ENCODE peak calls at places on chromosomes 2 and 18, in nine cellular contexts. One of them, this sample, is unnamed.

GRCh38 chr2:118841828-118842461 is 5.5 kb downstream of the EN1 start:
- DNase-seq in neural progenitor cell: peak; percentile 58
- DNase-seq in H1: no peak
- DNase-seq in HCT116: no peak
- DNase-seq in GM23248: no peak
- DNase-seq in K562: no peak
- DNase-seq in GM12878: no peak
- DNase-seq in astrocyte: no peak
- DNase-seq in fibroblast of lung: no peak
- DNase-seq in this sample: no peak

GRCh38 chr18:6748241-6748640 is 18.7 kb downstream of the ARHGAP28 start:
- DNase-seq in HCT116: no peak
- DNase-seq in fibroblast of lung: no peak
- DNase-seq in K562: no peak
- DNase-seq in astrocyte: no peak
- DNase-seq in neural progenitor cell: no peak
- DNase-seq in H1: no peak
- DNase-seq in GM23248: no peak
- DNase-seq in GM12878: no peak
- DNase-seq in this sample: no peak

GRCh38 chr2:15189236-15189635 is 371.9 kb downstream of the NBAS start:
- DNase-seq in fibroblast of lung: no peak
- DNase-seq in GM23248: peak; percentile 25
- DNase-seq in GM12878: no peak
- DNase-seq in neural progenitor cell: peak; percentile 27
- DNase-seq in K562: no peak
- DNase-seq in H1: no peak
- DNase-seq in HCT116: no peak
- DNase-seq in astrocyte: no peak
- DNase-seq in this sample: no peak

GRCh38 chr18:44943201-44943881 is 262.7 kb downstream of the SETBP1 start:
- DNase-seq in GM23248: peak; percentile 66
- DNase-seq in astrocyte: peak; percentile 93
- DNase-seq in HCT116: no peak
- DNase-seq in fibroblast of lung: peak; percentile 95
- DNase-seq in K562: no peak
- DNase-seq in H1: peak; percentile 53
- DNase-seq in neural progenitor cell: peak; percentile 55
- DNase-seq in GM12878: no peak
- DNase-seq in this sample: no peak

GRCh38 chr2:24754985-24755690 is 38.1 kb downstream of the PTRHD1 start:
- DNase-seq in HCT116: no peak
- DNase-seq in GM12878: no peak
- DNase-seq in neural progenitor cell: no peak
- DNase-seq in H1: no peak
- DNase-seq in GM23248: peak; percentile 10
- DNase-seq in astrocyte: no peak
- DNase-seq in K562: no peak
- DNase-seq in fibroblast of lung: no peak
- DNase-seq in this sample: no peak

GRCh38 chr2:4549811-4550210 is 846.4 kb downstream of the DCDC2C start:
- DNase-seq in H1: no peak
- DNase-seq in K562: no peak
- DNase-seq in fibroblast of lung: no peak
- DNase-seq in astrocyte: no peak
- DNase-seq in GM23248: no peak
- DNase-seq in HCT116: no peak
- DNase-seq in GM12878: no peak
- DNase-seq in neural progenitor cell: no peak
- DNase-seq in this sample: no peak

GRCh38 chr2:220891405-220891804 is 680.7 kb downstream of the EPHA4 start:
- DNase-seq in H1: no peak
- DNase-seq in fibroblast of lung: peak; percentile 95
- DNase-seq in astrocyte: peak; percentile 94
- DNase-seq in K562: no peak
- DNase-seq in neural progenitor cell: peak; percentile 60
- DNase-seq in GM12878: no peak
- DNase-seq in HCT116: peak; percentile 51
- DNase-seq in GM23248: peak; percentile 91
- DNase-seq in this sample: no peak

GRCh38 chr2:181832015-181832414 is 59.5 kb upstream of the ITPRID2 start:
- DNase-seq in HCT116: no peak
- DNase-seq in GM12878: no peak
- DNase-seq in GM23248: no peak
- DNase-seq in fibroblast of lung: no peak
- DNase-seq in H1: no peak
- DNase-seq in K562: no peak
- DNase-seq in astrocyte: no peak
- DNase-seq in neural progenitor cell: no peak
- DNase-seq in this sample: no peak

GRCh38 chr2:76194376-76194775 is 483.7 kb upstream of the GCFC2 start:
- DNase-seq in neural progenitor cell: no peak
- DNase-seq in fibroblast of lung: no peak
- DNase-seq in GM23248: no peak
- DNase-seq in HCT116: no peak
- DNase-seq in H1: no peak
- DNase-seq in K562: no peak
- DNase-seq in GM12878: no peak
- DNase-seq in astrocyte: no peak
- DNase-seq in this sample: no peak

GRCh38 chr2:239139566-239139965 is 261.3 kb downstream of the HDAC4 start:
- DNase-seq in fibroblast of lung: no peak
- DNase-seq in neural progenitor cell: no peak
- DNase-seq in astrocyte: no peak
- DNase-seq in GM12878: no peak
- DNase-seq in GM23248: no peak
- DNase-seq in HCT116: no peak
- DNase-seq in K562: no peak
- DNase-seq in H1: no peak
- DNase-seq in this sample: no peak

GRCh38 chr2:163246111-163246510 is 407.5 kb upstream of the KCNH7 start:
- DNase-seq in fibroblast of lung: no peak
- DNase-seq in HCT116: no peak
- DNase-seq in H1: no peak
- DNase-seq in GM23248: no peak
- DNase-seq in GM12878: no peak
- DNase-seq in K562: no peak
- DNase-seq in astrocyte: no peak
- DNase-seq in neural progenitor cell: peak; percentile 2
- DNase-seq in this sample: no peak

GRCh38 chr2:173550143-173550542 is 195.5 kb downstream of the CDCA7 start:
- DNase-seq in neural progenitor cell: no peak
- DNase-seq in fibroblast of lung: peak; percentile 68
- DNase-seq in GM12878: no peak
- DNase-seq in astrocyte: peak; percentile 59
- DNase-seq in HCT116: no peak
- DNase-seq in K562: no peak
- DNase-seq in H1: no peak
- DNase-seq in GM23248: peak; percentile 88
- DNase-seq in this sample: no peak

DNA sequence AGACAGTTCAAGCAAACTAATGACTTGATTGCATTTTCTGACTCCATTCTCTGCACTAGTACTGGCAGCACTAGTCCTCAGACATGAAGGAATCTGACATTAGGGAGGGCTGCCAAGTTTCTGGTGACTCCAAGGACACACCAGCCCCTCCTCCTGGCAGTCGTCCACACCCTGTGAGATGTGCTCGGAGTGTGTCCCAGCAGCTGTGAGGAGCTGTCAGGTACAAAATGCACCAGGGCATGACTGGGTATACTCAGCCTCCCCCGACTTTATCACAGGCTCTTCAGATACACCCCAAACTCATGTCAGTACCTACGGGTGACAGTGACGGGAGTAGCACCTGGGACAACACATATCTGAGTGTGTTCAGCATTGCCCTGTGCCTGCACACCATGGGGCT is 43.1 kb downstream of the EDAR start:
- DNase-seq in fibroblast of lung: no peak
- DNase-seq in neural progenitor cell: no peak
- DNase-seq in astrocyte: no peak
- DNase-seq in GM23248: no peak
- DNase-seq in H1: no peak
- DNase-seq in K562: no peak
- DNase-seq in HCT116: no peak
- DNase-seq in GM12878: no peak
- DNase-seq in this sample: no peak
- H3K9me3 ChIP-seq in fibroblast of lung: no peaks in the 10 kb centered on the region
- H3K9me3 ChIP-seq in neural progenitor cell: peaks cover 2% of the 10 kb centered on the region
- H3K9me3 ChIP-seq in astrocyte: peaks cover 7% of the 10 kb centered on the region
- H3K9me3 ChIP-seq in GM23248: no peaks in the 10 kb centered on the region
- H3K9me3 ChIP-seq in H1: peaks cover 11% of the 10 kb centered on the region
- H3K9me3 ChIP-seq in K562: no peaks in the 10 kb centered on the region
- H3K9me3 ChIP-seq in HCT116: no peaks in the 10 kb centered on the region
- H3K9me3 ChIP-seq in GM12878: peaks cover 8% of the 10 kb centered on the region
- H3K9me3 ChIP-seq in this sample: peaks cover 16% of the 10 kb centered on the region

GRCh38 chr2:101710690-101711318 is 13.3 kb downstream of the MAP4K4 start:
- DNase-seq in K562: no peak
- DNase-seq in H1: no peak
- DNase-seq in GM12878: no peak
- DNase-seq in fibroblast of lung: peak; percentile 65
- DNase-seq in neural progenitor cell: no peak
- DNase-seq in astrocyte: peak; percentile 59
- DNase-seq in HCT116: no peak
- DNase-seq in GM23248: peak; percentile 61
- DNase-seq in this sample: no peak
- H3K79me2 ChIP-seq in K562: peaks cover 86% of the 10 kb centered on the region
- H3K79me2 ChIP-seq in H1: peaks cover 19% of the 10 kb centered on the region
- H3K79me2 ChIP-seq in GM12878: no peaks in the 10 kb centered on the region
- H3K79me2 ChIP-seq in fibroblast of lung: peaks cover 100% of the 10 kb centered on the region
- H3K79me2 ChIP-seq in neural progenitor cell: peaks cover 100% of the 10 kb centered on the region
- H3K79me2 ChIP-seq in astrocyte: peaks cover 100% of the 10 kb centered on the region
- H3K79me2 ChIP-seq in HCT116: peaks cover 94% of the 10 kb centered on the region
- H3K79me2 ChIP-seq in GM23248: peaks cover 100% of the 10 kb centered on the region
- H3K79me2 ChIP-seq in this sample: peaks cover 100% of the 10 kb centered on the region

GRCh38 chr2:102122115-102122514 is 20.4 kb upstream of the IL1R1 start:
- DNase-seq in HCT116: no peak
- DNase-seq in astrocyte: peak; percentile 98
- DNase-seq in GM23248: peak; percentile 96
- DNase-seq in H1: no peak
- DNase-seq in neural progenitor cell: no peak
- DNase-seq in K562: no peak
- DNase-seq in GM12878: no peak
- DNase-seq in fibroblast of lung: peak; percentile 98
- DNase-seq in this sample: no peak
- H3K9ac ChIP-seq in HCT116: no peak overlapping the region
- H3K9ac ChIP-seq in astrocyte: peak overlapping the region; percentile 72
- H3K9ac ChIP-seq in GM23248: peak overlapping the region; percentile 65
- H3K9ac ChIP-seq in H1: no peak overlapping the region
- H3K9ac ChIP-seq in neural progenitor cell: no peak overlapping the region
- H3K9ac ChIP-seq in K562: no peak overlapping the region
- H3K9ac ChIP-seq in GM12878: no peak overlapping the region
- H3K9ac ChIP-seq in fibroblast of lung: no peak overlapping the region
- H3K9ac ChIP-seq in this sample: no peak overlapping the region

GRCh38 chr2:196653843-196654242 is 14.3 kb downstream of the CCDC150 start:
- DNase-seq in neural progenitor cell: no peak
- DNase-seq in H1: no peak
- DNase-seq in fibroblast of lung: no peak
- DNase-seq in K562: no peak
- DNase-seq in GM23248: no peak
- DNase-seq in HCT116: no peak
- DNase-seq in astrocyte: no peak
- DNase-seq in GM12878: no peak
- DNase-seq in this sample: no peak
- H3K9me3 ChIP-seq in neural progenitor cell: peaks cover 46% of the 10 kb centered on the region
- H3K9me3 ChIP-seq in H1: peaks cover 51% of the 10 kb centered on the region
- H3K9me3 ChIP-seq in fibroblast of lung: no peaks in the 10 kb centered on the region
- H3K9me3 ChIP-seq in K562: peaks cover 6% of the 10 kb centered on the region
- H3K9me3 ChIP-seq in GM23248: no peaks in the 10 kb centered on the region
- H3K9me3 ChIP-seq in HCT116: no peaks in the 10 kb centered on the region
- H3K9me3 ChIP-seq in astrocyte: peaks cover 19% of the 10 kb centered on the region
- H3K9me3 ChIP-seq in GM12878: peaks cover 48% of the 10 kb centered on the region
- H3K9me3 ChIP-seq in this sample: peaks cover 44% of the 10 kb centered on the region

DNA sequence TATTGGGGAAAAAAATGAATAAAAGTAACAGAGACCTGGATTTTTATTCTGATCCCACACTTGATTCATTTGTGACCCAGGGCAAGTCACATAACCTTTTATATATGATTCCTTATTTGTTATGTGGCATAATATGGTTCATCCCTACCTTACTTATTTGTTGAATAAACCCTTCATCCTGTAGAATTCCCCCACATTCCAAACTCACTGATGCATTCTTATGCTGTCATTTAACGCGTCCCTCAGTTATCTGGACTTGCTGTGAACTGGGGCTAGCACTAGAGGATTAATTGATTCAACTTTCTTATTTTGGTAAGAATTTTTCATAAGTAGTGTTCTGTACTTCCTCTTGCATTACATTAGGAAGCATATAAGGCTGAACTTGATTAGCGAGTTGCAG is 384.7 kb upstream of the RAB12 start:
- DNase-seq in K562: no peak
- DNase-seq in GM23248: no peak
- DNase-seq in neural progenitor cell: no peak
- DNase-seq in astrocyte: no peak
- DNase-seq in fibroblast of lung: peak; percentile 21
- DNase-seq in HCT116: no peak
- DNase-seq in GM12878: no peak
- DNase-seq in H1: no peak
- DNase-seq in this sample: no peak
- H3K79me2 ChIP-seq in K562: no peaks in the 10 kb centered on the region
- H3K79me2 ChIP-seq in GM23248: no peaks in the 10 kb centered on the region
- H3K79me2 ChIP-seq in neural progenitor cell: no peaks in the 10 kb centered on the region
- H3K79me2 ChIP-seq in astrocyte: no peaks in the 10 kb centered on the region
- H3K79me2 ChIP-seq in fibroblast of lung: no peaks in the 10 kb centered on the region
- H3K79me2 ChIP-seq in HCT116: no peaks in the 10 kb centered on the region
- H3K79me2 ChIP-seq in GM12878: no peaks in the 10 kb centered on the region
- H3K79me2 ChIP-seq in H1: no peaks in the 10 kb centered on the region
- H3K79me2 ChIP-seq in this sample: no peaks in the 10 kb centered on the region

DNA sequence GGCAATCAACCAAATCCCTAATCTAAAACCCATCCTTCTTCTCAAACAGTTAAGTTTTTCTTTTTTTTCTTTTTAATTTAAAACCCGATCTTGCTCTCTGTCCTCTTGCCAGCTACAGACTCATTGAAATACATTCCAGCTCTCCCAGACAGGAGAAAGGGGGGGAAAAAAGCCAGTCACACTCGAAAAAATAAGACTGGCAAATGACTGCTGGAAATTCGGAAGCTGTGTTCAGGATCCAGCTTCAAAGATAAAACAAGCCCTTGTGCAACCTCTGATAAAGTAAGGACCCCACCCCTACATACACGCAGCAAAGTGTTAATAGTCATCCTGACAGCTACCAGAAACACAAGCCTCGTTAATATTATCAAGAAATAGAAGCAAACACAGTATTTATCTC is 1.2 kb downstream of the LRRTM4 start:
- DNase-seq in H1: no peak
- DNase-seq in fibroblast of lung: no peak
- DNase-seq in astrocyte: no peak
- DNase-seq in K562: no peak
- DNase-seq in neural progenitor cell: peak; percentile 25
- DNase-seq in GM12878: no peak
- DNase-seq in HCT116: no peak
- DNase-seq in GM23248: no peak
- DNase-seq in this sample: no peak
- H3K9ac ChIP-seq in H1: no peak overlapping the region
- H3K9ac ChIP-seq in fibroblast of lung: no peak overlapping the region
- H3K9ac ChIP-seq in astrocyte: peak overlapping the region; percentile 13
- H3K9ac ChIP-seq in K562: no peak overlapping the region
- H3K9ac ChIP-seq in neural progenitor cell: no peak overlapping the region
- H3K9ac ChIP-seq in GM12878: no peak overlapping the region
- H3K9ac ChIP-seq in HCT116: no peak overlapping the region
- H3K9ac ChIP-seq in GM23248: no peak overlapping the region
- H3K9ac ChIP-seq in this sample: no peak overlapping the region

This sample was measured in DND-41.